ENCODE peak calls at places on chromosomes 7 and 10, in eight cellular contexts. R is NCI-H2029; M is left colon; X is NCI-H1048; K is NCI-H524 treated with DMSO at 0.1 percent for 48 hours; E is GM04504; J is stimulated activated CD4-positive, alpha-beta T cell treated with anti-CD3 and anti-CD28 coated beads, Interleukin-4, amount 100 ng/mL, for 48 hours; U is EH. N is an unnamed sample.

GRCh38 chr7:28112883-28113540 is 67.6 kb downstream of the JAZF1 start:
- DNase-seq in K (no peak), X (no peak), J (no peak), E (no peak), U (no peak), M (no peak), R (no peak), N (no peak)

GRCh38 chr10:88318803-88319202 is 264.3 kb downstream of the RNLS start:
- DNase-seq in K (no peak), U (no peak), J (no peak), X (no peak), M (no peak), E (no peak), R (no peak), N (no peak)

GRCh38 chr10:29608062-29608461 is 26.7 kb downstream of the SVIL start:
- DNase-seq in J (no peak), X (no peak), K (no peak), R (no peak), E (no peak), M (no peak), U (no peak), N (no peak)

GRCh38 chr7:81331061-81332018 is 412.5 kb upstream of the SEMA3C start:
- DNase-seq in X (no peak), J (no peak), U (peak; percentile 4), E (no peak), K (no peak), M (no peak), R (no peak), N (no peak)

GRCh38 chr7:85046512-85046911 is 140.3 kb downstream of the SEMA3D start:
- DNase-seq in R (no peak), E (no peak), J (no peak), M (no peak), K (no peak), U (no peak), X (no peak), N (no peak)

GRCh38 chr10:110221721-110222261 is 14.4 kb downstream of the MXI1 start:
- DNase-seq in X (no peak), R (peak; percentile 20), E (peak; percentile 75), J (peak; percentile 77), U (peak; percentile 94), K (no peak), M (peak; percentile 54), N (peak; percentile 54)

GRCh38 chr7:141949068-141949467 is 2.3 kb upstream of the CLEC5A start:
- DNase-seq in R (no peak), E (no peak), X (no peak), K (no peak), M (no peak), U (no peak), J (no peak), N (no peak)

GRCh38 chr10:87781545-87781944 is 36.5 kb downstream of the ATAD1 start:
- DNase-seq in X (no peak), R (no peak), K (no peak), M (no peak), U (no peak), J (no peak), E (no peak), N (no peak)

GRCh38 chr7:51950811-51951210 is 634.2 kb upstream of the COBL start:
- DNase-seq in U (no peak), R (no peak), K (no peak), E (no peak), M (no peak), X (no peak), J (no peak), N (no peak)

GRCh38 chr7:40761757-40762342 is 627.0 kb downstream of the SUGCT start:
- DNase-seq in J (no peak), M (no peak), R (no peak), K (no peak), X (no peak), U (no peak), E (no peak), N (no peak)

GRCh38 chr7:113561446-113561845 is 357.4 kb downstream of the PPP1R3A start:
- DNase-seq in X (no peak), E (no peak), M (no peak), U (peak; percentile 64), K (no peak), R (no peak), J (no peak), N (no peak)

GRCh38 chr10:58157076-58157766 is 110.5 kb downstream of the IPMK start:
- DNase-seq in J (no peak), U (peak; percentile 97), R (peak; percentile 64), K (no peak), M (no peak), X (no peak), E (peak; percentile 99), N (no peak)

GRCh38 chr7:32893225-32893560 is 1.6 kb upstream of the KBTBD2 start:
- DNase-seq in U (no peak), R (no peak), E (no peak), K (no peak), X (no peak), J (no peak), M (no peak), N (no peak)

GRCh38 chr10:60224129-60224705 is 165.5 kb downstream of the ANK3 start:
- DNase-seq in J (no peak), M (no peak), K (no peak), R (no peak), X (peak; percentile 29), U (no peak), E (no peak), N (no peak)

GRCh38 chr7:1238363-1239331 is 6.0 kb downstream of the UNCX start:
- DNase-seq in R (no peak), J (no peak), E (no peak), X (no peak), M (no peak), K (no peak), U (no peak), N (no peak)

GRCh38 chr7:66558660-66559465 is 69.8 kb upstream of the KCTD7 start:
- DNase-seq in K (no peak), R (no peak), J (no peak), U (peak; percentile 44), M (no peak), X (no peak), E (no peak), N (no peak)

GRCh38 chr10:27745719-27746363 is at the start of gene MKX:
- DNase-seq in M (peak; percentile 47), K (no peak), R (peak; percentile 34), J (no peak), U (peak; percentile 75), X (peak; percentile 47), E (peak; percentile 56), N (peak; percentile 58)

GRCh38 chr10:75851946-75852345 is 420.5 kb downstream of the LRMDA start:
- DNase-seq in R (no peak), K (no peak), X (no peak), U (no peak), J (no peak), M (no peak), E (no peak), N (no peak)

GRCh38 chr7:40283391-40283790 is 148.6 kb downstream of the SUGCT start:
- DNase-seq in R (no peak), E (no peak), K (no peak), J (no peak), M (no peak), U (no peak), X (no peak), N (no peak)

GRCh38 chr10:69901623-69902505 is 100.2 kb downstream of the COL13A1 start:
- DNase-seq in E (no peak), J (no peak), M (peak; percentile 66), X (no peak), R (no peak), K (no peak), U (peak; percentile 64), N (peak; percentile 65)

GRCh38 chr10:88728107-88728763 is 22.2 kb downstream of the LIPK start:
- DNase-seq in M (peak; percentile 13), K (no peak), U (peak; percentile 5), J (peak; percentile 57), E (no peak), R (no peak), X (no peak), N (peak; percentile 27)

GRCh38 chr7:107982918-107983389 is 20.0 kb downstream of the LAMB1 start:
- DNase-seq in U (peak; percentile 81), J (no peak), M (no peak), E (peak; percentile 84), R (peak; percentile 49), X (no peak), K (no peak), N (no peak)

N was measured in colonic mucosa.